ENCODE peak calls at places on chromosomes 6 and 20, in eight cellular contexts. Y is CD8-positive, alpha-beta T cell; U is suprapubic skin; H is endothelial cell of umbilical vein; L is CD4-positive, alpha-beta T cell; P is keratinocyte; A is BJ; X is GM20000. I is an unnamed sample.

GRCh38 chr6:33427585-33428218 is 7.8 kb downstream of the SYNGAP1 start:
- DNase-seq in P (no peak), H (peak; percentile 21), A (no peak), X (peak; percentile 81), U (peak; percentile 82), L (no peak), Y (peak; percentile 49), I (peak; percentile 57)

GRCh38 chr6:90432937-90433336 is 136.3 kb upstream of the BACH2 start:
- DNase-seq in P (no peak), H (no peak), U (no peak), A (no peak), L (no peak), Y (no peak), X (no peak), I (no peak)

GRCh38 chr6:108323710-108324109 is 28.9 kb downstream of the AFG1L start:
- DNase-seq in P (no peak), A (no peak), H (no peak), U (no peak), Y (no peak), X (no peak), L (no peak), I (no peak)

GRCh38 chr20:3461191-3461874 is 9.5 kb upstream of the ATRN start:
- DNase-seq in H (no peak), U (no peak), A (no peak), P (no peak), X (no peak), L (no peak), Y (no peak), I (no peak)

GRCh38 chr6:32178547-32179440 is 589 bp downstream of the RNF5 start:
- DNase-seq in U (no peak), P (no peak), Y (no peak), X (no peak), L (no peak), H (peak; percentile 57), A (no peak), I (no peak)

GRCh38 chr20:41169791-41170351 is 32.5 kb downstream of the PLCG1 start:
- DNase-seq in X (no peak), P (peak; percentile 92), Y (no peak), H (no peak), L (no peak), U (peak; percentile 51), A (no peak), I (no peak)

GRCh38 chr6:27250955-27251671 is 3.6 kb downstream of the PRSS16 start:
- DNase-seq in X (peak; percentile 87), U (peak; percentile 77), H (no peak), L (peak; percentile 19), Y (peak; percentile 26), P (peak; percentile 48), A (no peak), I (peak; percentile 64)

GRCh38 chr6:169920359-169921020 is 169.1 kb downstream of the ERMARD start:
- DNase-seq in H (no peak), X (no peak), U (no peak), P (no peak), L (no peak), A (no peak), Y (no peak), I (no peak)

GRCh38 chr6:52544325-52545022 is 32.4 kb downstream of the TRAM2 start:
- DNase-seq in P (no peak), U (no peak), X (no peak), Y (no peak), H (peak; percentile 48), A (no peak), L (no peak), I (no peak)

GRCh38 chr6:87071683-87072082 is 23.2 kb downstream of the CGA start:
- DNase-seq in L (no peak), P (no peak), U (no peak), H (no peak), Y (no peak), X (no peak), A (no peak), I (no peak)

GRCh38 chr20:34643919-34644318 is 33.0 kb downstream of the PIGU start:
- DNase-seq in U (no peak), A (peak; percentile 90), H (no peak), Y (no peak), X (no peak), P (no peak), L (no peak), I (no peak)

GRCh38 chr6:101429291-101429690 is 35.8 kb downstream of the GRIK2 start:
- DNase-seq in U (no peak), Y (no peak), X (no peak), H (no peak), L (no peak), P (no peak), A (no peak), I (no peak)

GRCh38 chr6:72783035-72783434 is 161.2 kb downstream of the KCNQ5 start:
- DNase-seq in H (no peak), X (no peak), L (no peak), U (no peak), Y (no peak), P (no peak), A (no peak), I (no peak)

GRCh38 chr6:47086051-47086770 is 44.1 kb upstream of the ADGRF1 start:
- DNase-seq in L (no peak), P (no peak), Y (no peak), U (no peak), H (no peak), X (no peak), A (no peak), I (no peak)

GRCh38 chr6:154590770-154591169 is 80.3 kb upstream of the CNKSR3 start:
- DNase-seq in U (no peak), H (no peak), A (no peak), Y (no peak), P (no peak), X (no peak), L (no peak), I (no peak)

GRCh38 chr6:151068761-151069312 is 170.9 kb upstream of the AKAP12 start:
- DNase-seq in H (no peak), P (no peak), Y (no peak), X (no peak), L (no peak), U (no peak), A (no peak), I (no peak)

GRCh38 chr20:30286157-30286556 is 971.3 kb upstream of the DEFB115 start:
- DNase-seq in U (no peak), Y (no peak), H (no peak), A (no peak), L (no peak), P (no peak), X (no peak), I (no peak)

GRCh38 chr6:125931733-125932450 is 24.7 kb upstream of the HINT3 start:
- DNase-seq in P (no peak), U (no peak), H (peak; percentile 38), L (no peak), A (no peak), Y (no peak), X (peak; percentile 32), I (no peak)

GRCh38 chr6:87945181-87945580 is 102.5 kb upstream of the SPACA1 start:
- DNase-seq in A (no peak), P (no peak), Y (no peak), U (no peak), H (no peak), X (no peak), L (no peak), I (no peak)

GRCh38 chr20:62206388-62206775 is 13.7 kb downstream of the HRH3 start:
- DNase-seq in X (no peak), H (no peak), Y (no peak), U (no peak), L (no peak), P (no peak), A (no peak), I (no peak)

GRCh38 chr20:11008444-11008843 is 334.6 kb upstream of the JAG1 start:
- DNase-seq in A (no peak), H (no peak), Y (no peak), U (no peak), X (no peak), P (no peak), L (no peak), I (no peak)

GRCh38 chr20:57322476-57322875 is 7.1 kb upstream of the SPO11 start:
- DNase-seq in L (no peak), H (no peak), Y (no peak), U (no peak), A (no peak), P (no peak), X (no peak), I (no peak)

DNA sequence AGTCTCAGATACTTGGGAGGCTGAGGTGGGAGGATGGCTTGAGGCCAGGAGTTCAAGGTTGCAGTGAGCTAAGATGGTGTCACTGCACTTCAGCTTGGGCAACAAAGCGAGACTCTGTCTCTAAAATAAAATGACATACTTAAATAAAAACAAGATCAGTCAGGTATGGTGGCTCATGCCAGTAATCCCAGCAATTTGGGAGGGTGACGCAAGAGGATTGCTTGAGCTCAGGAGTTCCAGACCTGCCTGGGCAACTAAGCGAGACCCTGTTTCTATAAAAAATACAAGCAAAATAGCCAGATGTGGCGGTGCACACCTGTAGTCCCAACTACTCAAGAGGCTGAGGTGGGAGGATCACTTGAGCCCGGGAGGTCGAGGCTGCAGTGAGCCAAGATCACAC is 149.6 kb downstream of the ZFP64 start:
- DNase-seq in U (no peak), L (no peak), H (no peak), X (no peak), P (no peak), A (no peak), Y (no peak), I (no peak)
- TF ChIP-seq CTCF in U (no peak), L (no peak), H (no peak), X (no peak), P (no peak), A (no peak), Y (no peak), I (no peak)

GRCh38 chr6:79868098-79868722 is 79.1 kb downstream of the ELOVL4 start:
- DNase-seq in H (peak; percentile 81), P (no peak), A (peak; percentile 16), U (no peak), X (peak; percentile 56), L (no peak), Y (no peak), I (peak; percentile 60)
- TF ChIP-seq CTCF in H (peak; percentile 58), P (peak; percentile 56), A (peak; percentile 71), U (no peak), X (peak; percentile 42), L (peak; percentile 66), Y (peak; percentile 63), I (peak; percentile 81)

GRCh38 chr20:1118336-1119127 is at the start of gene PSMF1:
- DNase-seq in Y (peak; percentile 97), P (peak; percentile 33), A (peak; percentile 42), X (peak; percentile 91), U (peak; percentile 96), H (peak; percentile 90), L (peak; percentile 94), I (peak; percentile 93)
- TF ChIP-seq CTCF in Y (no peak), P (no peak), A (no peak), X (no peak), U (peak; percentile 24), H (no peak), L (no peak), I (no peak)

DNA sequence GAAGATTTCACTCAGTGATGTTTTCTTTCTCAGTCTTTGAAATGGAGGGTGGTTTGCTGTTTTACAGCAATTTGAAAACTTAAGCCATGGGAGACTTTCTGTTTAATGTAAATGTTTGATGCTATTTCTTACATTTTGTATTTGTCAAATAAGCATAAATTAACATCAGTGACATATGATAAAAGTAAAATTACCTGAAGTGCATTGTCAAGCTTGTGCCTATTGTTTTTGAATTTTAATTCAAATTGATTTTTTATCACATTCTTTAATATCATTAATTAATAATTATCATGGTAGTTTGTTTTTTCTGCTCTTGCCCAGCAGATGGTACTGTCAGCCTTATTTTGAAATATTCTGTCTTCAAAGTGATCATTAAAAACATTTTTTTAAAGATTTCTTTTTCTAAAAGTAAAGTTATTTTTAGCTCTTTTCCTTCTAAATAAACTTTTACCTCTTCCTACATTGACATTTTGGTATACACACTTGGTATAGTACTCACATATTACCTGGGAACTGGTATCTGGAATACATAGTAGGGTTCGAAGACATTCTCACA is 29.1 kb downstream of the L3MBTL3 start:
- DNase-seq in Y (no peak), A (no peak), X (no peak), H (no peak), U (no peak), L (no peak), P (no peak), I (no peak)
- TF ChIP-seq CTCF in Y (no peak), A (no peak), X (no peak), H (no peak), U (no peak), L (peak; percentile 32), P (no peak), I (no peak)

I was measured in neural crest cell.